ENCODE peak calls at places on chromosomes 5 and 9, in nine cellular contexts. U, I, V, Z, A, H, D, B and J are unnamed samples.

GRCh38 chr9:86667307-86667706 is 280.0 kb downstream of the GAS1 start:
- DNase-seq in U (no peak), I (no peak), V (no peak), Z (no peak), A (no peak), H (no peak), D (no peak), B (no peak), J (no peak)

GRCh38 chr5:73983661-73984060 is 357.7 kb downstream of the ARHGEF28 start:
- DNase-seq in U (no peak), I (no peak), V (no peak), Z (no peak), A (no peak), H (no peak), D (no peak), B (no peak), J (no peak)

GRCh38 chr9:81150016-81150625 is 539.2 kb downstream of the TLE1 start:
- DNase-seq in U (no peak), I (no peak), V (no peak), Z (no peak), A (no peak), H (no peak), D (no peak), B (no peak), J (no peak)

GRCh38 chr5:148776780-148777179 is 49.6 kb upstream of the ADRB2 start:
- DNase-seq in U (no peak), I (no peak), V (no peak), Z (peak; percentile 33), A (no peak), H (peak; percentile 68), D (no peak), B (no peak), J (no peak)

GRCh38 chr5:41291323-41291722 is 78.0 kb upstream of the C6 start:
- DNase-seq in U (no peak), I (no peak), V (no peak), Z (no peak), A (no peak), H (no peak), D (no peak), B (no peak), J (no peak)

GRCh38 chr5:150065886-150066285 is 20.5 kb downstream of the CSF1R start:
- DNase-seq in U (no peak), I (no peak), V (no peak), Z (no peak), A (no peak), H (no peak), D (no peak), B (no peak), J (no peak)

GRCh38 chr9:76630916-76631315 is 133.3 kb upstream of the PCA3 start:
- DNase-seq in U (no peak), I (no peak), V (no peak), Z (no peak), A (no peak), H (no peak), D (no peak), B (no peak), J (no peak)

GRCh38 chr5:163614787-163615186 is 109.4 kb downstream of the MAT2B start:
- DNase-seq in U (no peak), I (no peak), V (no peak), Z (no peak), A (no peak), H (no peak), D (no peak), B (no peak), J (no peak)

GRCh38 chr5:179137001-179137642 is 76.9 kb downstream of the ZNF354C start:
- DNase-seq in U (no peak), I (no peak), V (no peak), Z (no peak), A (no peak), H (peak; percentile 47), D (no peak), B (no peak), J (no peak)

GRCh38 chr9:110655723-110656641 is 12.6 kb upstream of the MUSK start:
- DNase-seq in U (no peak), I (no peak), V (no peak), Z (peak; percentile 67), A (no peak), H (peak; percentile 44), D (no peak), B (no peak), J (no peak)

GRCh38 chr9:581673-582497 is 259.6 kb upstream of the DMRT1 start:
- DNase-seq in U (no peak), I (peak; percentile 40), V (peak; percentile 46), Z (no peak), A (no peak), H (no peak), D (peak; percentile 46), B (no peak), J (no peak)

GRCh38 chr5:113281194-113281593 is 153.6 kb downstream of the TSSK1B start:
- DNase-seq in U (no peak), I (no peak), V (no peak), Z (no peak), A (no peak), H (no peak), D (no peak), B (no peak), J (no peak)

GRCh38 chr5:137666109-137666850 is 69.6 kb downstream of the KLHL3 start:
- DNase-seq in U (peak; percentile 1), I (peak; percentile 64), V (no peak), Z (peak; percentile 45), A (no peak), H (no peak), D (peak; percentile 44), B (no peak), J (peak; percentile 12)